ENCODE peak calls at places on chromosomes 11 and 22, in four cellular contexts. H is neuronal stem cell, T is mesenchymal stem cell, L is IMR-90. A is an unnamed sample.

GRCh38 chr11:61787928-61788491 is 4.4 kb downstream of the TMEM258 start:
- DNase-seq in H (peak), T (peak), L (peak), A (peak)

GRCh38 chr11:48538991-48539390 is 50.4 kb downstream of the OR4A47 start:
- DNase-seq in H (no peak), T (no peak), L (no peak), A (no peak)

GRCh38 chr11:119729581-119730346 is 764 bp upstream of the NECTIN1 start:
- DNase-seq in H (peak), T (peak), L (peak), A (peak)

GRCh38 chr22:22616636-22617035 is 27.8 kb upstream of the GGTLC2 start:
- DNase-seq in H (no peak), T (no peak), L (no peak), A (no peak)

GRCh38 chr11:65427691-65428577 is 5.3 kb downstream of the NEAT1 start:
- DNase-seq in H (no peak), T (peak), L (peak), A (no peak)

GRCh38 chr11:65573391-65574146 is 1.2 kb downstream of the FAM89B start:
- DNase-seq in H (no peak), T (no peak), L (no peak), A (no peak)

GRCh38 chr22:22855617-22856308 is 31.9 kb upstream of the IGLL5 start:
- DNase-seq in H (no peak), T (no peak), L (no peak), A (peak)

GRCh38 chr11:30914143-30914762 is 328.1 kb upstream of the MPPED2 start:
- DNase-seq in H (peak), T (peak), L (peak), A (peak)

GRCh38 chr11:86021390-86021789 is 47.5 kb downstream of the PICALM start:
- DNase-seq in H (no peak), T (no peak), L (no peak), A (no peak)

GRCh38 chr11:123590296-123590912 is 64.0 kb downstream of the SCN3B start:
- DNase-seq in H (no peak), T (peak), L (peak), A (no peak)

GRCh38 chr22:37639070-37639760 is at the start of gene SH3BP1:
- DNase-seq in H (no peak), T (peak), L (no peak), A (peak)

GRCh38 chr11:57471496-57471895 is 11.2 kb downstream of the RTN4RL2 start:
- DNase-seq in H (no peak), T (no peak), L (no peak), A (no peak)

GRCh38 chr22:37633693-37634504 is 5.6 kb upstream of the SH3BP1 start:
- DNase-seq in H (peak), T (peak), L (peak), A (peak)

GRCh38 chr11:114132427-114132826 is 72.9 kb downstream of the ZBTB16 start:
- DNase-seq in H (no peak), T (no peak), L (no peak), A (peak)

GRCh38 chr11:75474240-75474639 is 41.2 kb upstream of the KLHL35 start:
- DNase-seq in H (no peak), T (peak), L (peak), A (no peak)

GRCh38 chr11:127412722-127413121 is 412.2 kb upstream of the KIRREL3 start:
- DNase-seq in H (no peak), T (no peak), L (no peak), A (no peak)

GRCh38 chr22:50082197-50082715 is 3.0 kb downstream of the MLC1 start:
- DNase-seq in H (no peak), T (no peak), L (no peak), A (no peak)

GRCh38 chr11:100716848-100717247 is 29.8 kb downstream of the ARHGAP42 start:
- DNase-seq in H (no peak), T (peak), L (no peak), A (no peak)

GRCh38 chr11:73946798-73947458 is 3.9 kb upstream of the DNAJB13 start:
- DNase-seq in H (no peak), T (no peak), L (no peak), A (no peak)

GRCh38 chr11:116610190-116610589 is 162.6 kb downstream of the BUD13 start:
- DNase-seq in H (no peak), T (no peak), L (no peak), A (no peak)

GRCh38 chr11:134047586-134047999 is 21.3 kb upstream of the JAM3 start:
- DNase-seq in H (no peak), T (peak), L (peak), A (no peak)

GRCh38 chr11:75780888-75781287 is 12.3 kb downstream of the DGAT2 start:
- DNase-seq in H (no peak), T (no peak), L (no peak), A (peak)

GRCh38 chr11:124717786-124718634 is 21.7 kb upstream of the NRGN start:
- DNase-seq in H (peak), T (peak), L (peak), A (peak)

GRCh38 chr22:16960220-16960883 is 47.7 kb downstream of the GAB4 start:
- DNase-seq in H (no peak), T (no peak), L (no peak), A (no peak)

GRCh38 chr11:5524756-5525155 is 8.3 kb upstream of the UBQLNL start:
- DNase-seq in H (no peak), T (no peak), L (no peak), A (no peak)

GRCh38 chr22:48489551-48490512 is 1337.8 kb downstream of the BRD1 start:
- DNase-seq in H (no peak), T (no peak), L (no peak), A (peak)

GRCh38 chr11:70423523-70424505 is 25.5 kb downstream of the CTTN start:
- DNase-seq in H (no peak), T (peak), L (peak), A (peak)

GRCh38 chr11:78841451-78842060 is 266.9 kb upstream of the NARS2 start:
- DNase-seq in H (no peak), T (no peak), L (peak), A (peak)

GRCh38 chr11:132941024-132941646 is 591.2 kb downstream of the OPCML start:
- DNase-seq in H (peak), T (peak), L (peak), A (peak)

GRCh38 chr22:44337658-44338004 is 24.9 kb upstream of the SHISAL1 start:
- DNase-seq in H (no peak), T (peak), L (peak), A (peak)

GRCh38 chr11:134355656-134356055 is 23.9 kb downstream of the GLB1L2 start:
- DNase-seq in H (no peak), T (no peak), L (no peak), A (no peak)

GRCh38 chr11:111663820-111664219 is 61.6 kb downstream of the SIK2 start:
- DNase-seq in H (no peak), T (no peak), L (no peak), A (peak)

GRCh38 chr11:113675003-113675471 is 31.1 kb downstream of the TMPRSS5 start:
- DNase-seq in H (no peak), T (peak), L (peak), A (no peak)

DNA sequence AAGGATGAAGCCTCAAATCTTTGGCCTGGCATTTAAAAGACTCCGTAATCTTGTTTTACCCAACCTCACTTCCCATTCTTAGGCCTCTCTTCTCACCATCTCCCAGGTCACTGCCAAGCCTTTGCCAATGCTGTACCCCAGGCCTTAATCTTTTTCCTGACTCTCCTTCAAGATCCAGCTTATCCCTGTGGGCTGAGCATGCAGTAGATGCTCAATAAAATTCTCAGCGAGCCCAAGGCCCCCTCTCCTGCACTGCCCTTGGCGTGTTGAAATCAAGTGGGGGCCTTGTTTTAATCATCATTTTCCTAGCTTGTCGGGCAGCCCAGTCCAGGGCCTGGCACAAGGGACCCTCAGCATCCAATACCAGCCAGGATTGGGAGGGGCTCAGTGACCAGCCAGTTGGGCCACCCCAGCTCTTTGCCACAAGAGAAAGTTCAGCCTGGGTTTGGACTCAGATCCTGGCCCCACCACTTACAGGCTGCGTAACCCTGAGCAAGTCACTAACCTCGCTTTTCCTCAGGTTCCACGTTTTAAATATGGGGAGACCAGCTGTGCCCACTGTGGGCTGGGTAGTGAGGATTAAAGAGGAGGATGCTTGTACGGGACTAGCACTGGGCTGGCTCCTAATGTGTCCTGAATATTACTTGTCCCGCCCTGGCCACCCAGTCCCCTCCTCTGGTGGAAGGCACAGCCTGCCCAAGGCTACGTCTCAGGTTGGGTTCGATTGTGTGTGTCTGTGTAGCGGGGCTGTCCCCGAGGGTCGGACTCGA is 944 bp upstream of the YWHAH start:
- DNase-seq in H (no peak), T (no peak), L (no peak), A (no peak)
- H2BK120ac ChIP-seq in H (no peak), T (peak), L (peak), A (peak)

GRCh38 chr22:40758390-40758789 is 60.8 kb downstream of the SLC25A17 start:
- DNase-seq in H (no peak), T (no peak), L (no peak), A (no peak)

GRCh38 chr22:40753114-40753513 is 66.0 kb downstream of the SLC25A17 start:
- DNase-seq in H (no peak), T (no peak), L (no peak), A (no peak)

GRCh38 chr22:40759294-40759840 is 59.8 kb downstream of the SLC25A17 start:
- DNase-seq in H (no peak), T (no peak), L (no peak), A (no peak)

GRCh38 chr22:40751250-40751649 is 67.9 kb downstream of the SLC25A17 start:
- DNase-seq in H (no peak), T (no peak), L (no peak), A (no peak)

GRCh38 chr22:40757071-40757470 is 62.1 kb downstream of the SLC25A17 start:
- DNase-seq in H (no peak), T (no peak), L (peak), A (no peak)
- H2BK120ac ChIP-seq in H (no peak), T (no peak), L (no peak), A (no peak)

GRCh38 chr22:26753125-26753862 is 95.9 kb downstream of the MIAT start:
- DNase-seq in H (no peak), T (no peak), L (no peak), A (peak)
- H2BK120ac ChIP-seq in H (peak), T (no peak), L (no peak), A (no peak)

GRCh38 chr11:96094156-96094555 is 170.2 kb upstream of the MTMR2 start:
- DNase-seq in H (no peak), T (no peak), L (no peak), A (no peak)

GRCh38 chr11:96096360-96096759 is 172.5 kb upstream of the MTMR2 start:
- DNase-seq in H (no peak), T (no peak), L (no peak), A (no peak)

GRCh38 chr11:96097844-96098421 is 174.0 kb upstream of the MTMR2 start:
- DNase-seq in H (no peak), T (peak), L (peak), A (no peak)

GRCh38 chr11:96098511-96099241 is 174.8 kb upstream of the MTMR2 start:
- DNase-seq in H (no peak), T (peak), L (peak), A (no peak)

GRCh38 chr11:96095884-96096301 is 172.0 kb upstream of the MTMR2 start:
- DNase-seq in H (no peak), T (no peak), L (no peak), A (no peak)
- H2BK120ac ChIP-seq in H (no peak), T (no peak), L (peak), A (no peak)

GRCh38 chr11:11980200-11980599 is 28.2 kb downstream of the DKK3 start:
- DNase-seq in H (no peak), T (peak), L (no peak), A (no peak)
- H2BK120ac ChIP-seq in H (no peak), T (peak), L (peak), A (no peak)

GRCh38 chr22:20862540-20862939 is 3.7 kb downstream of the SNAP29 start:
- DNase-seq in H (no peak), T (no peak), L (no peak), A (no peak)

GRCh38 chr22:20857838-20858614 is 585 bp downstream of the PI4KA start:
- DNase-seq in H (peak), T (peak), L (peak), A (peak)

GRCh38 chr22:20857247-20857643 is 1.4 kb downstream of the PI4KA start:
- DNase-seq in H (no peak), T (peak), L (no peak), A (no peak)

GRCh38 chr22:20859615-20860014 is 808 bp downstream of the SNAP29 start:
- DNase-seq in H (no peak), T (no peak), L (no peak), A (no peak)

DNA sequence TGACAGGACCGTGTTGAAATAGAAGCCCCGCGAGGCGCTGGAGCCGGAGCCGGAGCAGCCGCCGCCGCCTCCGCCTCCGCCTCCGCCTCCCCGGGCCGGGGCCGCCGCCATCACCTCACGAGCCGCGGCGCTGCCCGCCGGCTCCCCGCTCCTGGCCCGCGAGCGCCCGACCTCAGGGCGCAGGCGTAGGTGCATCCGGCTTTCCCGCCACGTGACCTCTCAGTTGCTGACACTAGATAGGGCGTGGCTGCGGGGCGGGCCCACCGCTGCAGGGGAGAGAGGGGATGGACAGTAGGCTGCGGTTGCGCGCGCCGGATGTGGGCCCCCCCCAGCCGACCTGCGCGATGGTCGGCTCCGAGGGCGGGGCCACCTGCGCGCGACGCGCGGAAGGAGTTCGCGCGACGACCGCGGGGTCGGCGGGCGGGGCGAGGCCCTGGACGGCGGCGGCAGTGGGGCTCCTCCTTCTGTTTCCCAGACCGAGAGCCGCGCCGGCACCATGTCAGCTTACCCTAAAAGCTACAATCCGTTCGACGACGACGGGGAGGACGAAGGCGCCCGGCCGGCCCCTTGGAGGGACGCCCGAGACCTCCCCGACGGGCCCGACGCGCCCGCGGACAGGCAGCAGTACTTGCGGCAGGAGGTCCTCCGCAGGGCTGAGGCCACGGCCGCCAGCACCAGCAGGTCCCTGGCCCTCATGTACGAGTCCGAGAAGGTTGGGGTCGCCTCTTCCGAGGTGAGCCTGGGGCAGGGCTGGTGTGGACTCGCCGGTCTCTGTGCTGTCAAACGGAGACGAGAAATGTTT is at the start of the genes PI4KA and SNAP29:
- DNase-seq in H (peak), T (peak), L (peak), A (peak)
- H2BK120ac ChIP-seq in H (no peak), T (peak), L (peak), A (no peak)

DNA sequence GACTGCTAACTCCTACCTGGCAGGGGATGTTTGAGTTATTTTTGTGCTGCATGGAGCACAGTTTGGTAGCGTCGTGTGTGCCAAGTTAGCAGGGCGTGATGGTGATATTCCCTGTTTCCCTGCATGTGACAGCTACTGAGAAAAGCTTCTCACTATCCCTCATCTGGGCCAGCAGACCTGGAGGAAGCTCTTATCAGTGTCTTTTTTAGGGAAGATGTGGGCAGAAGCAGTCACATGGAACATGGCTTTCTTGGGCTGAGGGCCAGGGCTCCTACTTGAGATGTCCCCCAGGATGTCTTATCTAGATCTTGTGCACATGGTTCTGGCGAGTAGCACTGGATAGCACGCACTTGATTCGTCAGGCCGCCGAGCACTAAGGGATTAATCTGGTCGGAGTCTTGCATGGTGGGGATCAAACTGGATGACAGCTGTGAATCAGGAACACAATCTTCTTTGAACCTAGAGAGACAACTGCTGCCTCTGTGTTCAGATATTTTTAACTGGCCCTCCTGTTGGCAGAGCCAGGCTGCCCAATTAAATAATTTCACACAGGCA is 33.8 kb downstream of the TECTA start:
- DNase-seq in H (no peak), T (no peak), L (no peak), A (peak)
- H2BK120ac ChIP-seq in H (no peak), T (no peak), L (no peak), A (no peak)

DNA sequence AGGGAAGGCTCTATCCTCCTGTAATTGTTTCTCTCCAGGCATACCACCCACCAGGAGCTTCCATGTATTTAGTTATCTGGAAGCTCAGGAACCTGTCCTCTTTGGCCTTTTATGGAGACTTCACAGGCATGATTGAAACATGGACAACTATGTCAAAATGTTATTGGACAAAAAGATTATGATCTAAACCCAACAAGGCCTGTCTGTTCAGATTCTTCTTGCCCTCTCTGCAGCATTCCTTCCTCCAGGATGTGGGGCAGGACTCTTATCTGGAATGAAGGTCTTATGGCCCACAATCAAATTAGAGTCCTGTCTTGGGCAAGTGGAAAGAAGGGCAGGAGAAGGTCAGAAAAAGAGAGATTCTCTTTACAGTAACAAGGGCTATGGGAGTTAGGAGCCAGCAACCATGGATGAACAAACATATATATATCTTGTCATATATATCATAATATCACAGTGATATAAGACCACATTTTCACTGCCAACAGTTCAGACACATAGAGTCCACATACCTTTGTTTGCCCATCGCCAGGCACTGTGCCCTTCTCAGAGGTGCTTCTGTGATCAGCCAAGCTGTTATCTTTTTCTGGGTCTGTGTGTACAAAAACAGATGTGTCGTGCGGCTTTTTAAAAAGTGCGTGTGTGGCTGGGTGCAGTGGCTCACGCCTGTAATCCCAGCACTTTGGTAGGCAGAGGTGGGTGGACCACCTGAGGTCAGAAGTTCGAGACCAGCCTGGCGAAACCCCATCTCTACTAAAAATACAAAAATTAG is 42.5 kb upstream of the SUSD2 start:
- DNase-seq in H (no peak), T (no peak), L (no peak), A (no peak)
- H2BK120ac ChIP-seq in H (no peak), T (no peak), L (no peak), A (no peak)

GRCh38 chr11:129696309-129696989 is 119.2 kb upstream of the TMEM45B start:
- DNase-seq in H (no peak), T (no peak), L (no peak), A (no peak)
- H2BK120ac ChIP-seq in H (no peak), T (no peak), L (no peak), A (no peak)

DNA sequence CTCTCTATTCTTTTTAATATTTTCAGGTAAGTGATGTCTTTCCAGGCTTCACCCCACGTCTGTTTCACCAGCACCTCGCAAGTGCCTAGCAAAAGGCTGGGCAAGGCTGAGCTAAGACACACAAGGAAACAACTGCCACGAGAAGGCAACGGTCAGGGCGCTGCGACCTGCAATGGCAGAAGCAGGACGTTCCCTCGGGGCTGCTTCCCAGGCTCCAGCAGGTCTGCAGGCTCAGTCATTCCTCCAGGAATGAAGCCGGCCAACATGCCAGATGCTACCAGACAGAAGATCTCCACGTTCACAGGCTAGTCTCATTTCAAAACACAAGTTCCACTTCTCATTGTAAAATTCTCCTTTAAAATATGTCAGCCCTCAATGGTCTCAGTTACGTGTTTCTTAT is 45.5 kb downstream of the CELSR1 start:
- DNase-seq in H (no peak), T (no peak), L (peak), A (no peak)
- H2BK120ac ChIP-seq in H (no peak), T (no peak), L (no peak), A (no peak)

A was measured in mesendoderm.